ENCODE peak calls at places on chromosomes 6 and 20, in six cellular contexts. One of them, this sample, is unnamed.

GRCh38 chr20:60126975-60127374 is 168.8 kb downstream of the CDH26 start:
- DNase-seq in trophoblast cell: no peak
- DNase-seq in mesendoderm: no peak
- DNase-seq in mesenchymal stem cell: no peak
- DNase-seq in H1: no peak
- DNase-seq in IMR-90: no peak
- DNase-seq in this sample: no peak

GRCh38 chr6:77106992-77107391 is 356.3 kb downstream of the HTR1B start:
- DNase-seq in mesendoderm: peak; percentile 43
- DNase-seq in IMR-90: no peak
- DNase-seq in H1: no peak
- DNase-seq in mesenchymal stem cell: peak; percentile 15
- DNase-seq in trophoblast cell: no peak
- DNase-seq in this sample: no peak

GRCh38 chr20:33569290-33570094 is 79.6 kb downstream of the CBFA2T2 start:
- DNase-seq in mesenchymal stem cell: no peak
- DNase-seq in IMR-90: no peak
- DNase-seq in mesendoderm: peak; percentile 34
- DNase-seq in trophoblast cell: no peak
- DNase-seq in H1: no peak
- DNase-seq in this sample: no peak

GRCh38 chr6:166167258-166167731 is 356 bp downstream of the TBXT start:
- DNase-seq in H1: peak; percentile 81
- DNase-seq in IMR-90: no peak
- DNase-seq in mesendoderm: peak; percentile 65
- DNase-seq in trophoblast cell: no peak
- DNase-seq in mesenchymal stem cell: no peak
- DNase-seq in this sample: no peak

GRCh38 chr6:15628499-15629131 is 34.2 kb downstream of the DTNBP1 start:
- DNase-seq in H1: no peak
- DNase-seq in trophoblast cell: peak; percentile 9
- DNase-seq in mesenchymal stem cell: peak; percentile 76
- DNase-seq in IMR-90: peak; percentile 94
- DNase-seq in mesendoderm: no peak
- DNase-seq in this sample: no peak

GRCh38 chr6:137099689-137100398 is 55.1 kb upstream of the IL20RA start:
- DNase-seq in trophoblast cell: no peak
- DNase-seq in mesenchymal stem cell: no peak
- DNase-seq in mesendoderm: peak; percentile 40
- DNase-seq in IMR-90: no peak
- DNase-seq in H1: no peak
- DNase-seq in this sample: no peak

GRCh38 chr20:19275630-19276071 is 63.2 kb downstream of the SLC24A3 start:
- DNase-seq in IMR-90: no peak
- DNase-seq in mesendoderm: no peak
- DNase-seq in H1: no peak
- DNase-seq in mesenchymal stem cell: no peak
- DNase-seq in trophoblast cell: no peak
- DNase-seq in this sample: no peak

GRCh38 chr6:157669747-157670216 is 153.3 kb upstream of the SNX9 start:
- DNase-seq in trophoblast cell: peak; percentile 73
- DNase-seq in IMR-90: peak; percentile 71
- DNase-seq in mesendoderm: peak; percentile 74
- DNase-seq in mesenchymal stem cell: peak; percentile 66
- DNase-seq in H1: peak; percentile 70
- DNase-seq in this sample: no peak

GRCh38 chr6:123855493-123855892 is 51.8 kb downstream of the NKAIN2 start:
- DNase-seq in H1: no peak
- DNase-seq in mesenchymal stem cell: no peak
- DNase-seq in mesendoderm: no peak
- DNase-seq in trophoblast cell: no peak
- DNase-seq in IMR-90: no peak
- DNase-seq in this sample: no peak

GRCh38 chr6:105402090-105402980 is 547 bp downstream of the PREP start:
- DNase-seq in trophoblast cell: peak; percentile 50
- DNase-seq in IMR-90: peak; percentile 36
- DNase-seq in mesendoderm: peak; percentile 71
- DNase-seq in mesenchymal stem cell: peak; percentile 68
- DNase-seq in H1: peak; percentile 78
- DNase-seq in this sample: peak; percentile 59

GRCh38 chr6:96227135-96227534 is 211.4 kb downstream of the FUT9 start:
- DNase-seq in mesenchymal stem cell: no peak
- DNase-seq in trophoblast cell: no peak
- DNase-seq in mesendoderm: no peak
- DNase-seq in IMR-90: no peak
- DNase-seq in H1: no peak
- DNase-seq in this sample: no peak

GRCh38 chr20:59403261-59403961 is 103.0 kb downstream of the EDN3 start:
- DNase-seq in IMR-90: no peak
- DNase-seq in H1: peak; percentile 98
- DNase-seq in mesendoderm: peak; percentile 53
- DNase-seq in mesenchymal stem cell: no peak
- DNase-seq in trophoblast cell: peak; percentile 43
- DNase-seq in this sample: peak; percentile 75

GRCh38 chr6:105771313-105771970 is 314.7 kb upstream of the PRDM1 start:
- DNase-seq in mesendoderm: no peak
- DNase-seq in H1: no peak
- DNase-seq in IMR-90: peak; percentile 65
- DNase-seq in trophoblast cell: no peak
- DNase-seq in mesenchymal stem cell: no peak
- DNase-seq in this sample: no peak

GRCh38 chr6:159204605-159205004 is 35.4 kb downstream of the FNDC1 start:
- DNase-seq in mesendoderm: no peak
- DNase-seq in mesenchymal stem cell: no peak
- DNase-seq in IMR-90: no peak
- DNase-seq in H1: no peak
- DNase-seq in trophoblast cell: no peak
- DNase-seq in this sample: no peak

GRCh38 chr20:51860015-51860882 is 57.9 kb upstream of the SALL4 start:
- DNase-seq in mesendoderm: no peak
- DNase-seq in IMR-90: peak; percentile 47
- DNase-seq in H1: no peak
- DNase-seq in mesenchymal stem cell: peak; percentile 83
- DNase-seq in trophoblast cell: no peak
- DNase-seq in this sample: no peak

GRCh38 chr6:1027795-1028569 is 283.9 kb upstream of the FOXQ1 start:
- DNase-seq in H1: no peak
- DNase-seq in mesendoderm: peak; percentile 81
- DNase-seq in trophoblast cell: peak; percentile 25
- DNase-seq in mesenchymal stem cell: peak; percentile 28
- DNase-seq in IMR-90: no peak
- DNase-seq in this sample: no peak

GRCh38 chr6:14501240-14501639 is 383.7 kb downstream of the CD83 start:
- DNase-seq in H1: no peak
- DNase-seq in mesenchymal stem cell: peak; percentile 81
- DNase-seq in IMR-90: no peak
- DNase-seq in mesendoderm: no peak
- DNase-seq in trophoblast cell: no peak
- DNase-seq in this sample: peak; percentile 79

GRCh38 chr6:101070044-101070608 is 189.0 kb upstream of the ASCC3 start:
- DNase-seq in trophoblast cell: no peak
- DNase-seq in IMR-90: no peak
- DNase-seq in mesendoderm: no peak
- DNase-seq in H1: no peak
- DNase-seq in mesenchymal stem cell: no peak
- DNase-seq in this sample: no peak

GRCh38 chr6:11509471-11509870 is 28.1 kb upstream of the TMEM170B start:
- DNase-seq in H1: no peak
- DNase-seq in mesendoderm: no peak
- DNase-seq in IMR-90: no peak
- DNase-seq in trophoblast cell: no peak
- DNase-seq in mesenchymal stem cell: no peak
- DNase-seq in this sample: no peak

GRCh38 chr6:159898519-159898918 is 7.7 kb downstream of the MAS1 start:
- DNase-seq in H1: no peak
- DNase-seq in trophoblast cell: no peak
- DNase-seq in mesendoderm: no peak
- DNase-seq in mesenchymal stem cell: no peak
- DNase-seq in IMR-90: no peak
- DNase-seq in this sample: no peak

GRCh38 chr20:4119854-4120209 is 104.5 kb upstream of the RNF24 start:
- DNase-seq in H1: no peak
- DNase-seq in trophoblast cell: no peak
- DNase-seq in mesenchymal stem cell: no peak
- DNase-seq in mesendoderm: no peak
- DNase-seq in IMR-90: no peak
- DNase-seq in this sample: no peak

GRCh38 chr20:36672991-36673390 is 27.0 kb upstream of the SLA2 start:
- DNase-seq in mesenchymal stem cell: peak; percentile 2
- DNase-seq in trophoblast cell: no peak
- DNase-seq in mesendoderm: no peak
- DNase-seq in IMR-90: peak; percentile 54
- DNase-seq in H1: no peak
- DNase-seq in this sample: no peak

GRCh38 chr6:11804135-11804534 is 25.5 kb upstream of the ADTRP start:
- DNase-seq in IMR-90: peak; percentile 27
- DNase-seq in trophoblast cell: peak; percentile 23
- DNase-seq in mesendoderm: no peak
- DNase-seq in mesenchymal stem cell: peak; percentile 20
- DNase-seq in H1: no peak
- DNase-seq in this sample: no peak

DNA sequence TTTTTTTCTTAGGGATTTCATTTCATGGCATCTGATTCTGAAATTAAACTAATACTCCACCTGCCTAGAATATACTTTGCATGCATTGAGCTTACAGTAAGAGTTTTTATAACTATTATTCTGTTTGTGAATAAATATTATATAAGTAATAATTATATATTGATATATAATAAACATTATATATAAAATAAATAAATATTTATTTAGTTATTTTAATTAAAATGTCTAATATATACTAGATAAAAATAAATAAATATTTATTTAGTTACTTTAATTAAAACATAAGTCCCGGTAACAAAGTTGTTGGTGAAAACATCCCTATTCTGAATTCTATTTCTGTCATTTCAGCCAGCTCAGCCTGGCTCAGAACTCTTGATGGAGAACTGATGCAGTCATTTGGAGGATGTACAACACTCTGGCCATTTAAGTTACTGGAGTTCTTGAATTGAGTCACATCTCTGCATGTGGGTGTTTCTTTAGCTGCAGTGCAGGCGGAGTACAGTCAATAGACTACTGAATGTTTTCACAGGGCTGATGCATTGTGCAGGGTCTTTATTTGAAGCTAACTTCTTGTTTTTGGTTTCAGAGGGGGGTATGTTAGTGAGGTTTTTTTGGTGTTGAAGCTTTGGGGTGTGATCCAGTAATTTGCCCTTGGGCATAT is 508.9 kb upstream of the ADGRB3 start:
- DNase-seq in mesendoderm: no peak
- DNase-seq in mesenchymal stem cell: no peak
- DNase-seq in trophoblast cell: no peak
- DNase-seq in H1: no peak
- DNase-seq in IMR-90: no peak
- DNase-seq in this sample: no peak
- H3K9ac ChIP-seq in mesendoderm: no peak overlapping the region
- H3K9ac ChIP-seq in mesenchymal stem cell: no peak overlapping the region
- H3K9ac ChIP-seq in trophoblast cell: no peak overlapping the region
- H3K9ac ChIP-seq in H1: no peak overlapping the region
- H3K9ac ChIP-seq in IMR-90: no peak overlapping the region
- H3K9ac ChIP-seq in this sample: no peak overlapping the region

GRCh38 chr6:167247814-167248595 is 43.1 kb upstream of the UNC93A start:
- DNase-seq in mesenchymal stem cell: no peak
- DNase-seq in IMR-90: no peak
- DNase-seq in H1: no peak
- DNase-seq in trophoblast cell: no peak
- DNase-seq in mesendoderm: no peak
- DNase-seq in this sample: no peak

GRCh38 chr6:167245586-167245985 is 45.5 kb upstream of the UNC93A start:
- DNase-seq in mesenchymal stem cell: no peak
- DNase-seq in H1: no peak
- DNase-seq in mesendoderm: no peak
- DNase-seq in IMR-90: no peak
- DNase-seq in trophoblast cell: no peak
- DNase-seq in this sample: no peak

GRCh38 chr6:167240034-167240541 is 51.0 kb upstream of the UNC93A start:
- DNase-seq in IMR-90: no peak
- DNase-seq in H1: no peak
- DNase-seq in mesenchymal stem cell: no peak
- DNase-seq in trophoblast cell: no peak
- DNase-seq in mesendoderm: no peak
- DNase-seq in this sample: no peak

GRCh38 chr6:167244991-167245390 is 46.1 kb upstream of the UNC93A start:
- DNase-seq in trophoblast cell: no peak
- DNase-seq in H1: no peak
- DNase-seq in IMR-90: no peak
- DNase-seq in mesenchymal stem cell: no peak
- DNase-seq in mesendoderm: no peak
- DNase-seq in this sample: no peak

GRCh38 chr6:167244064-167244949 is 46.8 kb upstream of the UNC93A start:
- DNase-seq in mesendoderm: no peak
- DNase-seq in trophoblast cell: no peak
- DNase-seq in H1: no peak
- DNase-seq in IMR-90: no peak
- DNase-seq in mesenchymal stem cell: no peak
- DNase-seq in this sample: no peak
- H3K4me3 ChIP-seq in mesendoderm: no peak overlapping the region
- H3K4me3 ChIP-seq in trophoblast cell: peak overlapping the region; percentile 5
- H3K4me3 ChIP-seq in H1: no peak overlapping the region
- H3K4me3 ChIP-seq in IMR-90: no peak overlapping the region
- H3K4me3 ChIP-seq in mesenchymal stem cell: no peak overlapping the region
- H3K4me3 ChIP-seq in this sample: no peak overlapping the region

DNA sequence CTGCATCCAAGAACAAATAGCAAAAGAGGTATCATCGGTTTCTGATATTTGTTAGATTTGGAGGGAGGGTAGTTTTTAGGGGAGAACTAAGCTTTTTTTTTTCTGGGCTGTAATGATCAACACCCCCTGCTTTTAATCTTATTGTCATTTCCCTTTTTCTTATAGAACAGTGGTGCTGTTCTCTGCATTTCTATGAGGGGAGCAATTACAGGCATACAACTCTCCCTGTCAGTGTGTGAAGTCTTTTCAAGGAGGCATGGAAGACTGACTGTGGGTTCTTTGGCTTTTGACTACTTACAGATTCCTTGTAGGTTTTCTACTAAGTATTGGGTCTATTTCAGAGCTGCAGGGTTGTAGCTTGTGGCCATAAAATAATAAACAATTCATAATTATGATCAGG is 632.3 kb downstream of the TFAP2B start:
- DNase-seq in mesendoderm: no peak
- DNase-seq in H1: no peak
- DNase-seq in IMR-90: no peak
- DNase-seq in trophoblast cell: no peak
- DNase-seq in mesenchymal stem cell: no peak
- DNase-seq in this sample: no peak
- H2BK120ac ChIP-seq in mesendoderm: no peak overlapping the region
- H2BK120ac ChIP-seq in H1: no peak overlapping the region
- H2BK120ac ChIP-seq in IMR-90: no peak overlapping the region
- H2BK120ac ChIP-seq in trophoblast cell: no peak overlapping the region
- H2BK120ac ChIP-seq in mesenchymal stem cell: no peak overlapping the region
- H2BK120ac ChIP-seq in this sample: no peak overlapping the region

DNA sequence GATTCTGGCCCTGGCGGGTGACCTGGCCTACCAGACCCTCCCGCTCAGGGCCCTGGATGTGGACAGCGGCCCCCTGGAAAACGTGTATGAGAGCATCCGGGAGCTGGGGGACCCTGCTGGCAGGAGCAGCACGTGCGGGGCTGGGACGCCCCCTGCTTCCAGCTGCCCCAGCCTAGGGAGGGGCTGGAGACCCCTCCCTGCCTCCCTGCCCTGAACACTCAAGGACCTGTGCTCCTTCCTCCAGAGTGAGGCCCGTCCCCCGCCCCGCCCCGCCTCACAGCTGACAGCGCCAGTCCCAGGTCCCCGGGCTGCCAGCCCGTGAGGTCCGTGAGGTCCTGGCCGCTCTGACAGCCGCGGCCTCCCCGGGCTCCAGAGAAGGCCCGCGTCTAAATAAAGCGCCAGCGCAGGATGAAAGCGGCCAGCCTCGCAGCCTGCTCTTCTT is 868 bp upstream of the SLC2A4RG start:
- DNase-seq in mesenchymal stem cell: peak; percentile 61
- DNase-seq in H1: peak; percentile 80
- DNase-seq in IMR-90: no peak
- DNase-seq in mesendoderm: peak; percentile 82
- DNase-seq in trophoblast cell: peak; percentile 66
- DNase-seq in this sample: peak; percentile 70
- H3K9ac ChIP-seq in mesenchymal stem cell: peak overlapping the region; percentile 63
- H3K9ac ChIP-seq in H1: no peak overlapping the region
- H3K9ac ChIP-seq in IMR-90: no peak overlapping the region
- H3K9ac ChIP-seq in mesendoderm: no peak overlapping the region
- H3K9ac ChIP-seq in trophoblast cell: no peak overlapping the region
- H3K9ac ChIP-seq in this sample: peak overlapping the region; percentile 77